ENCODE peak calls at places on chromosomes 4 and X, in four cellular contexts. I, W, T and J are unnamed samples.

GRCh38 chr4:955161-955921 is 18.0 kb downstream of the DGKQ start:
- DNase-seq in T (no peak), W (no peak), I (no peak), J (no peak)

GRCh38 chrX:119406739-119407138 is 7.6 kb downstream of the SLC25A43 start:
- DNase-seq in W (no peak), I (no peak), T (no peak), J (no peak)

GRCh38 chrX:7059214-7059838 is 88.2 kb upstream of the STS start:
- DNase-seq in T (no peak), W (no peak), I (no peak), J (no peak)

GRCh38 chrX:55220119-55220794 is at the start of gene PAGE5:
- DNase-seq in T (no peak), I (no peak), W (no peak), J (no peak)

GRCh38 chrX:24080670-24081069 is 25.9 kb downstream of the EIF2S3 start:
- DNase-seq in I (no peak), W (no peak), T (no peak), J (no peak)

GRCh38 chr4:7806080-7806630 is 133.5 kb downstream of the AFAP1 start:
- DNase-seq in T (no peak), W (no peak), I (peak), J (peak)

GRCh38 chr4:155837203-155837796 is 28.8 kb downstream of the ASIC5 start:
- DNase-seq in W (no peak), T (no peak), I (no peak), J (no peak)

GRCh38 chr4:110275871-110276270 is 77.5 kb upstream of the ELOVL6 start:
- DNase-seq in I (peak), W (no peak), T (no peak), J (no peak)

GRCh38 chr4:14177987-14178386 is 550.5 kb upstream of the BOD1L1 start:
- DNase-seq in I (no peak), T (no peak), W (no peak), J (no peak)

GRCh38 chr4:157014621-157015591 is 43.3 kb upstream of the PDGFC start:
- DNase-seq in W (no peak), T (no peak), I (peak), J (peak)

GRCh38 chrX:49186125-49187027 is at the start of gene PRICKLE3:
- DNase-seq in T (no peak), I (peak), W (no peak), J (peak)

GRCh38 chrX:135389717-135390116 is 32.0 kb upstream of the SMIM10L2A start:
- DNase-seq in W (peak), T (no peak), I (no peak), J (peak)

GRCh38 chrX:15334561-15334960 is 762 bp downstream of the PIGA start:
- DNase-seq in W (no peak), I (peak), T (no peak), J (peak)

GRCh38 chrX:101081257-101081656 is 2.6 kb downstream of the TMEM35A start:
- DNase-seq in W (no peak), I (no peak), T (no peak), J (no peak)
- H3K4me3 ChIP-seq in W (no peak), I (peak), T (no peak), J (no peak)

DNA sequence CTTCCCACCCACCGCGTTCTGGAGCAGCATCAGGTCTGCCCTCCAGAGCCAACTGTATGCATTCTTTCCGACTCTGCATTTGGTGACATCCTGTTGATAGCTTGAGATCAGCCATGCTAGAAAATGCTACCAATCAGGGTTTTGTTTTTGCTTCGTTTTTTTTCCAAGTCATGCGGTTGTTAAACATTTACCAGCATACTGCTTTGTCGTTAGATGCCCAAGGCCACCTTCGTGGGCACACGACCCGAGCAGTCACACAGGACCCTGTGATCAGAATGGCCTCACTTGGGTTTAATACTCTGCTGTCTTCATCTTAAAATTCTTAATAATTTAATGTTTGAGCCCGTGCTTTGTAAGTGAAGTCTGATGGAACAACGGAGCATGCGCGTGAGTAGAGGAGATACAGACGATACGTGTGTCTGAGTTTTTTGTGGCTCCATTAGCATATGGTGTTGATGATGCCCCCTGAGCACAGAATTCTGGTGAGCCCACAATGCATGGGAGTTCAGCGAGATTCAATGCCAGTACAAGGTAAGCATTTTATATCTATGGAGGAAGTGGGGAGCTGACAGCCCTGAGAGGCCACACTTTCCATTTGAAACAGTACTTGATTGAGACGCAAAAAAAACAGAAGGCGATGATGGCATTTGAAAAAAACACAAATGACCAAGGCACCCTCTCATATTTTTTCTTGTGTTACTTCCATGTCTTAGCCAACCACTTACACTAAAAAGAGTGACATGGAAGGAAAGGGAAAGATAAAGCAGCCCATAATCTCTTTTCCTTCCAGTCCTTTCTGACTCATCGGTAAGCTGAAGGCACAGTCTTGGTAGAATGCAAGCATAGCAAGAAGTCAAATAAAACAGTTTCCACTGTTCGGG is 323.6 kb downstream of the BCOR start:
- DNase-seq in W (no peak), I (peak), T (no peak), J (no peak)
- H2BK12ac ChIP-seq in W (peak), I (no peak), T (no peak), J (no peak)

GRCh38 chr4:24794111-24794860 is 1.1 kb upstream of the SOD3 start:
- DNase-seq in T (no peak), W (no peak), I (peak), J (peak)

GRCh38 chr4:24794916-24795665 is at the start of gene SOD3:
- DNase-seq in T (peak), I (peak), W (peak), J (peak)

GRCh38 chr4:24798036-24798610 is 2.8 kb downstream of the SOD3 start:
- DNase-seq in W (no peak), I (no peak), T (no peak), J (no peak)

GRCh38 chr4:24796632-24797031 is 1.3 kb downstream of the SOD3 start:
- DNase-seq in T (no peak), W (no peak), I (no peak), J (no peak)

DNA sequence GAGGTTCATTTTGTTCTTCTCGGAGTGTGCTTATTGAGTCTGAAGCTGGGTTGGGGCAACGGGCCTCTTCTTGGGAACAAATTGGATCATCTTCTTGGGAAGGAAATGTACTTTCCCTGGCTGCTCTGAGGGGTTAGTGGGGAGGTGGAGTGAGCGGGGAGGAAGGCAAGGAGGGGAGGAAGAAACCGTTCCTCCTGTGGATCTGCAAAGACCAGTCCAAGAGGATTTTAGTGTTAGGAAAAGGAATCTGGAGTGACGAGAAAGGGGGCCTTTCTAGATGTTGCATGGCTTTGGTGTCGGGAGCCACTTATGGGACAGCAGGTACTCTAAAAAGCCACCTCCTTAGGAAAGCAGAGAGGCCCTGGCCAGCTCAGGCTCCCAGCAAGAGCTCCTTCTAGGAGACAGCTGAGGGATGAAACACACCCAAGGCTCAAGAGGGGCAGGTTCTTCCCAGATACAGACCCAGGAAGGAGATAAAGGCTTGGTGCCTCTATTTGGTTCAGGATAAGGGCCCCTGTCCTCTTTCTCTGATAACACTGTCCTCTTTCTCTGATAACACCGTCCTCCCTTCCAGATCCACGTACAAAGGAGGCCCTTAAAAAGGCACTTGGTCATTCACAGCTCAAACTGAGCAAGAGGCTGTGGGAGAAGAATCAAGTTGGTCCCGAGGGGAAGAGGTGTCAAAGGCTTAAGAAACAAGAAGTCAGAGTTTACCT is 451 bp downstream of the SOD3 start:
- DNase-seq in W (no peak), T (no peak), I (no peak), J (no peak)
- H2AK5ac ChIP-seq in W (no peak), T (no peak), I (no peak), J (no peak)

DNA sequence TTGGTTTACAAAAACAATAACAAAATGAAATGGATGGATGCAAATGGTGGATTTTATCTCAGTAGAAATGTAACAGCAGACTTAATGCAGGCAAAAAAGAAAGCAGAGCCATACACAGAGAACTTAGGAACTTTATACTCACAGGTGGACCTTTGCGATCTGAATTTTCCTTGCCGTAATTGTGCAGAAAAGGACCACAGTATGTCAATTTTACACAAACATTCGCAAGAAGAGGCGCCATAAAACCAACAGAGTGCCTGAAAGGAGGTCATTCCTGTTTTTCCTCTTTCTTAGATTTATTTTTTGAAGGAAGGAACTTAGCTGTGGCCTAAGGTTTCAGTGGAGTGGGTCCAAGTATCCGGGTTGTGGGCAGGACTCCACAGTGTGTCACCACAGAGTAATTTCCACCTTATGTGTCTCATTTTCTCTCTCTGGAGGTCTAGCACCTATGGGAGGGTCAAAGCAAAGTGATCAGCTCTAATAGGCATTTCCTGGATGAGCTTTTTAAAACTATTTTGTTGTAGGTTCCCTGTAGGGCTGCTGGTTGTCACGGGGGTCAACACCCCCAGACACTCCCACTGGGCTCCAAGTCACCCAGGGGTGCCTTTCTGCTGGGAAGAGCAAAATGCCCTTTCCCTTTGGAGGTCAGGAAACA is 24.7 kb upstream of the PBDC1 start:
- DNase-seq in T (no peak), I (peak), W (no peak), J (no peak)
- H3K4me3 ChIP-seq in T (no peak), I (peak), W (no peak), J (no peak)

DNA sequence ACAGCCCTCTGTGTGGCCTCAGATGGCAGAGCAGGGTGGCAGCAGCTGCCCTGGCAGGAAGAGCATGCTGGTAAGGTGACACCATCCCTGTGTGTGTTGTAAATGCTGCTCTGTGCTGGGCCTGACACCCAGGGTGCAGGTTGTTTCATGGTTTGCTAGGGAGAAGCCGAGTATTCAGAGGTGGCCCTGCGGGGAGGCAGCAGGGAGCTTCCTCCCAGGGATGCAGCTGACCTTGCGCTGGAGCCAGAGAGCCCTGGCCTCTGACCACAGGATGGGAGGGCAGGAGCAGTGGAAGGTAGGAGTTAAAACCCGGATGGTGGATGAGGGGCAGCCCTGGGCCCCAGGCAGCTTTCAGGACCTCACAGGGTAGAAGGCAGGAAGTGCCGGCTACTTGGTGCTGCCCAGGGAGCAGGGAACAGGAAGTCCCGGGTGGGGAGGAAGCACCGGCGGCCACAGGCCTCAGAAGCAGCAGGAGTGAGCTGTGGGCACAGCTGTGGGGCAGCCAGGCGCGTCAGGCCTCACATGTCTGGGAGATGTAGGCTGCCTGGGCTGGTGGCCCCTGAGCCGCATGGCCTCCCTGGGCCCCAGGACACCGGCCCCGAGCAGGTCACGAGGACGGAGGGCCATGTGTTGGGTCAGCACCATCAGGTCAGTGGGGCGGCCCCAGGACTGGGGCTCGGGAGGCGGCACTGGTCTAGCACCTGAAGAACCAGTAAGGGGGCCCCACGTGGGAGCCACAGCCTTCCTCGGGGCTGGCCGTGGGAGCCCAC is 19.1 kb downstream of the SH3BP2 start:
- DNase-seq in I (peak), T (no peak), W (no peak), J (peak)
- H2BK12ac ChIP-seq in I (peak), T (no peak), W (peak), J (no peak)

DNA sequence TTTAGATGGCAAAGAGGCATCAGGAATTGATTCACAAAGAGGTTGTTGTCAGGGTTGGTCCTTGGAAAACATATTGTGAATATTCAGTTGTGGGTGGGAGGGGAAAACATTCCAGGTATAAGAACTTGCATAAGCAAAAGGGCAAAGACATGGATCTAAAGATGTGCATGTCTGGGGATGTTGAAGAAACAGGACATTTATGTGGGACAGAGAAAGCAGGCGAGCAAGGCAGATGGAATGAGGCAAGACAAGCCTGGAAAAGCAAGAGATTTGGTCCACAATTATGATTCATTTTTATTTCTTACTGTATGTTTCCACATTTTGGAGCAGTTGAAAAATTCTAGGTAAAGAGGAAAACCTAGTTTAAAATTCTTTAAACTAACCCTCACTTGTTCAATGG is 134.9 kb upstream of the CXXC4 start:
- DNase-seq in W (no peak), I (no peak), T (no peak), J (no peak)
- H2AK5ac ChIP-seq in W (no peak), I (no peak), T (no peak), J (no peak)

DNA sequence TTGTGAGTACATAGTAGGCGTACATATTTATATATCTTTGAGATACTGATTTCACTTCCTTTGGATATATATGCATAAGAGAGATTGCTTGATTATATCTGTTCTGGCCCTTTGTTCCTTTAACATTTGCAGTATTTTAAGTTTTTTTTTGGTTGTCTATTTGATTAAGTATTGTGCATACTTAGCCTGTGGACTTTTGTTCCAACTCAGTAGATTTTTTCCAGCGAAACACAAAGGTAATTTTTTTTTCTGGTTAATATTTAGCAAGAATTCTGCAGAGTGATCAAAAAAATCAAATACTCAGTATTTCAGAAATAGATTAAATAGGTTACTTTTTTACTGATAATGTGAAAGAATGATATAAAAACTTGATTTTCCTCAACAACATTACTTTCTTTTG is at the start of gene AFM:
- DNase-seq in I (no peak), T (no peak), W (no peak), J (no peak)
- H3K4me3 ChIP-seq in I (no peak), T (no peak), W (no peak), J (no peak)